ENCODE peak calls at places on chromosomes 5 and 9, in seven cellular contexts. H is osteocyte; D is GM20000; B is dermis microvascular lymphatic vessel endothelial cell; O is T-helper 1 cell; N is stimulated activated CD8-positive, alpha-beta memory T cell treated with anti-CD3 and anti-CD28 coated beads, Interleukin-4, amount 100 ng/mL, for 4 hours; W is immature natural killer cell. Z is an unnamed sample.

GRCh38 chr9:133880851-133881634 is 111.1 kb downstream of the VAV2 start:
- DNase-seq in H (no peak), D (no peak), B (no peak), O (no peak), N (no peak), W (no peak), Z (no peak)

GRCh38 chr5:56279979-56280378 is 46.8 kb upstream of the ANKRD55 start:
- DNase-seq in H (no peak), D (no peak), B (peak), O (no peak), N (no peak), W (no peak), Z (no peak)

GRCh38 chr9:117189121-117189520 is 225.7 kb downstream of the ASTN2 start:
- DNase-seq in H (no peak), D (no peak), B (no peak), O (no peak), N (no peak), W (no peak), Z (no peak)

GRCh38 chr9:128899566-128900322 is 17.8 kb downstream of the LRRC8A start:
- DNase-seq in H (no peak), D (no peak), B (no peak), O (no peak), N (no peak), W (peak), Z (no peak)

GRCh38 chr5:157740211-157740610 is 3.3 kb upstream of the LSM11 start:
- DNase-seq in H (no peak), D (peak), B (peak), O (no peak), N (no peak), W (no peak), Z (no peak)

GRCh38 chr5:43251754-43252153 is 59.7 kb downstream of the NIM1K start:
- DNase-seq in H (no peak), D (no peak), B (no peak), O (no peak), N (no peak), W (no peak), Z (no peak)

GRCh38 chr9:98117984-98118639 is 910 bp downstream of the TRIM14 start:
- DNase-seq in H (no peak), D (peak), B (no peak), O (peak), N (no peak), W (peak), Z (no peak)

GRCh38 chr5:176389114-176389768 is 690 bp downstream of the HIGD2A start:
- DNase-seq in H (no peak), D (peak), B (no peak), O (no peak), N (no peak), W (no peak), Z (peak)

GRCh38 chr9:117247271-117247670 is 167.6 kb downstream of the ASTN2 start:
- DNase-seq in H (no peak), D (peak), B (no peak), O (no peak), N (no peak), W (no peak), Z (no peak)

GRCh38 chr9:111030492-111030891 is 7.8 kb downstream of the LPAR1 start:
- DNase-seq in H (no peak), D (no peak), B (no peak), O (no peak), N (no peak), W (no peak), Z (no peak)

GRCh38 chr9:118929317-118929716 is 439.9 kb downstream of the BRINP1 start:
- DNase-seq in H (no peak), D (no peak), B (no peak), O (no peak), N (no peak), W (no peak), Z (no peak)